ENCODE peak calls at places on chromosome 14, in ten cellular contexts. N is HEK293T; G is LHCN-M2; J is NCI-H1092; H is stimulated activated CD8-positive, alpha-beta memory T cell treated with anti-CD3 and anti-CD28 coated beads, Interleukin-15, amount 100 ng/mL, for 4 hours; A is activated T-cell treated with anti-CD3 and anti-CD28 coated beads, Interleukin-2, amount 50 U/mL, for 24 hours; C is progenitor cell of endocrine pancreas; D is GM03348; Y is ELR; U is GM12864. W is an unnamed sample.

GRCh38 chr14:105026789-105027563 is 6.1 kb upstream of the CDCA4 start:
- DNase-seq in C (no peak), J (no peak), U (peak), Y (peak), G (peak), A (no peak), H (no peak), D (peak), N (no peak), W (peak)

GRCh38 chr14:89507521-89507920 is 90.5 kb upstream of the FOXN3 start:
- DNase-seq in C (no peak), D (peak), N (no peak), U (no peak), J (no peak), H (no peak), A (no peak), Y (peak), G (peak), W (peak)

GRCh38 chr14:35418093-35418492 is 13.5 kb upstream of the NFKBIA start:
- DNase-seq in U (no peak), G (no peak), C (no peak), H (no peak), D (no peak), A (no peak), N (no peak), J (no peak), Y (no peak), W (no peak)

GRCh38 chr14:60332046-60332399 is 83.0 kb downstream of the PPM1A start:
- DNase-seq in Y (no peak), U (no peak), C (no peak), A (no peak), J (no peak), D (no peak), G (no peak), H (no peak), N (no peak), W (no peak)

GRCh38 chr14:68691031-68691864 is 101.6 kb downstream of the ZFP36L1 start:
- DNase-seq in C (no peak), J (no peak), N (no peak), D (no peak), U (no peak), Y (no peak), A (no peak), G (no peak), H (no peak), W (no peak)

GRCh38 chr14:101128478-101129450 is 225.2 kb upstream of the RTL1 start:
- DNase-seq in J (no peak), Y (no peak), G (no peak), N (no peak), H (no peak), A (no peak), U (no peak), D (no peak), C (no peak), W (no peak)

GRCh38 chr14:106039400-106039799 is 513.0 kb downstream of the TMEM121 start:
- DNase-seq in N (no peak), D (no peak), A (peak), J (no peak), C (no peak), Y (no peak), U (no peak), G (no peak), H (no peak), W (no peak)

GRCh38 chr14:94483729-94484275 is 7.8 kb upstream of the SERPINA9 start:
- DNase-seq in J (no peak), D (peak), G (peak), C (no peak), Y (peak), N (no peak), H (no peak), U (no peak), A (no peak), W (no peak)

GRCh38 chr14:104680056-104680805 is 9.2 kb upstream of the INF2 start:
- DNase-seq in A (no peak), C (no peak), H (no peak), J (no peak), U (no peak), N (no peak), G (peak), D (peak), Y (peak), W (peak)

GRCh38 chr14:54343276-54344121 is 53.3 kb upstream of the CDKN3 start:
- DNase-seq in J (peak), H (no peak), Y (no peak), D (no peak), G (peak), A (no peak), U (no peak), C (no peak), N (no peak), W (no peak)

GRCh38 chr14:95652171-95652570 is 34.1 kb upstream of the TCL1B start:
- DNase-seq in J (no peak), A (no peak), U (no peak), N (no peak), Y (no peak), G (no peak), C (no peak), D (no peak), H (no peak), W (no peak)

GRCh38 chr14:75982724-75983358 is 1.0 kb upstream of the TGFB3 start:
- DNase-seq in N (peak), G (no peak), A (no peak), D (peak), H (no peak), U (no peak), J (no peak), Y (peak), C (no peak), W (peak)

GRCh38 chr14:94203473-94204210 is 29.5 kb downstream of the PPP4R4 start:
- DNase-seq in C (no peak), J (no peak), A (no peak), D (no peak), N (no peak), U (no peak), Y (peak), G (no peak), H (no peak), W (no peak)

GRCh38 chr14:26841361-26841760 is 243.5 kb upstream of the NOVA1 start:
- DNase-seq in J (no peak), Y (peak), N (no peak), H (no peak), G (peak), C (no peak), A (no peak), U (no peak), D (no peak), W (no peak)

GRCh38 chr14:105473033-105473676 is 1.5 kb upstream of the CRIP2 start:
- DNase-seq in D (no peak), G (no peak), U (no peak), J (peak), Y (no peak), N (no peak), C (no peak), A (no peak), H (no peak), W (no peak)

W was measured in stromal cell of bone marrow.